ENCODE peak calls at places on chromosomes 1 and 21, in eight cellular contexts. S is OCI-LY7, D is cardiac muscle cell, V is neural progenitor cell, W is SJSA1, U is BE2C, G is sigmoid colon, O is HAP-1. Z is an unnamed sample. For H3K4me1, the result is how much of the 10 kb centered on the place peaks cover.

GRCh38 chr1:115794976-115795375 is 26.5 kb upstream of the CASQ2 start:
- DNase-seq in W (no peak), S (no peak), O (no peak), V (no peak), D (no peak), U (no peak), G (no peak), Z (no peak)

GRCh38 chr21:37870229-37870628 is 46.0 kb downstream of the KCNJ6 start:
- DNase-seq in V (no peak), G (no peak), D (no peak), W (no peak), O (no peak), S (no peak), U (no peak), Z (no peak)

GRCh38 chr1:65179148-65179547 is 31.1 kb downstream of the AK4 start:
- DNase-seq in S (no peak), G (no peak), O (no peak), D (peak), V (no peak), W (no peak), U (no peak), Z (no peak)

GRCh38 chr1:169874229-169874628 is 19.5 kb downstream of the SCYL3 start:
- DNase-seq in V (no peak), S (no peak), O (no peak), W (no peak), U (no peak), G (no peak), D (peak), Z (no peak)

GRCh38 chr1:159933347-159933746 is 8.0 kb upstream of the TAGLN2 start:
- DNase-seq in S (no peak), D (no peak), W (no peak), U (no peak), O (no peak), G (no peak), V (no peak), Z (no peak)

GRCh38 chr1:214632091-214632490 is 29.1 kb downstream of the CENPF start:
- DNase-seq in V (no peak), W (no peak), D (no peak), O (no peak), U (no peak), G (no peak), S (no peak), Z (peak)

GRCh38 chr1:10724052-10724494 is 72.4 kb downstream of the CASZ1 start:
- DNase-seq in D (peak), G (peak), V (no peak), O (no peak), S (no peak), W (no peak), U (no peak), Z (no peak)

GRCh38 chr1:50424045-50424939 is 1.0 kb upstream of the DMRTA2 start:
- DNase-seq in W (no peak), D (no peak), S (no peak), G (no peak), O (peak), U (no peak), V (peak), Z (no peak)

GRCh38 chr1:246003442-246003730 is 503.7 kb downstream of the SMYD3 start:
- DNase-seq in O (no peak), S (no peak), V (no peak), G (no peak), U (no peak), W (no peak), D (no peak), Z (no peak)

DNA sequence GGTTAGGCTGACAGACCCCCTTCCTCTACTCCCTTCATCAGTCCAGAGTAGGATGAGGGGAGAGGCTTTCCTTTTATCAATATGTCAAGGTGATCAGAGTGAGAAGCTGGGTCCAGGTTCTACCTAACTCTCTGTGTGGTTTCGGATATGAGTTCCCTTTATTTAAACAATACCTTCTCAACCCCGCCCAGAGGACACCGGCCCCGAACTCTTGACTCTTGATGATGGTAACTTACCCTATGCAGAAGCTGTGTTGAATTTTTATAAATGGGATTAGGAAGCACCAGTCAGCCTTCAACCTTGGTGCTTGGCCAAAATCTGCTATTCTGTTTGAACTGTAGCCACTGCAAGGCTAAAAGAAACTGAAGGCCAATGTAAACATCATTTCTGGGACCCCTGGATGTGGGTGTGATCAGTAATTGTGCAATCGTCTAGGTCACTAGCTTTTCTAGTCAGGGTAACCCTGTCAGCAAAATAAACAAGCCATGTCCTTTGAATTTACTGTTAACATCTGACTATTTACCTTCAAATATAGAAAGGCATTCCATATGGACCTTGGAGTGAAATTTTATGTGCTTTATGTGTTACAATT is 398.3 kb downstream of the SEC16B start:
- DNase-seq in D (peak), O (no peak), W (no peak), S (no peak), V (no peak), U (no peak), G (no peak), Z (no peak)
- H3K4me1 ChIP-seq in D (under half), O (under half), W (under half), S (under half), V (under half), U (under half), G (under half), Z (under half)

GRCh38 chr1:9235123-9235513 is 544 bp downstream of the H6PD start:
- DNase-seq in S (no peak), D (peak), W (peak), V (no peak), G (no peak), U (peak), O (peak), Z (no peak)
- H3K4me1 ChIP-seq in S (under half), D (under half), W (under half), V (under half), G (under half), U (under half), O (under half), Z (under half)

DNA sequence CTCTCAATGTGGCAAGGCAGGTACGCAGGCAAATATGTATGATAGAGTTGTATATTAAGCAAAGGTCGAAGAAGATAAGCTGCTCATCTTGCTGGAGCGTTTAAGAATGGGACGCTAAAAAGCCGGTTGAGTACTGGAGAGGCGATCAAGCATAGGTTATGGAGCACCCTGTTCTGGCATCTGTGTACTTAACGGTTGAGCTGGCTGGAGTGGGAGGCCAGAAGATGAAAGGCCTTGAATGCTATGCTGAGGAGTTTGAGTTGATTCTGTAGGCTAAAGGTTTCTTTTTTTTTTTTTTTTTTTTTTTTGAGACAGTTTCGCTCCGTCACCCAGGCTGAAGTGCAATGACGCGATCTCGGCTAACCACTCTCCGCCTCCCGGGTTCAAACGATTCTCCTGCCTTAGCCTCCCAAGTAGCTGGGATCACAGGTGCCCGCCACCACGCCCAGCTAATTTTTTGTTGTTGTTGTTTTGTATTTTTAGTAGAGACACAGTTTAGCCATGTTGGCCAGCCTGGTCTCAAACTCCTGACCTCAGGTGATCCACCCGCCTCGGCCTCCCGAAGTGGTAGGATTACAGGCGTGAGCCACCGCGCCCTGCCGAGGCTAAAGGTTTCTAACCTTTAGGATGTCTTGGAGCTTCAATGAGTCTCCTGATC is 849 bp upstream of the KHDC4 start:
- DNase-seq in O (no peak), S (peak), W (no peak), V (no peak), G (no peak), D (no peak), U (no peak), Z (no peak)
- H3K4me1 ChIP-seq in O (under half), S (half or more), W (under half), V (under half), G (under half), D (under half), U (under half), Z (under half)

DNA sequence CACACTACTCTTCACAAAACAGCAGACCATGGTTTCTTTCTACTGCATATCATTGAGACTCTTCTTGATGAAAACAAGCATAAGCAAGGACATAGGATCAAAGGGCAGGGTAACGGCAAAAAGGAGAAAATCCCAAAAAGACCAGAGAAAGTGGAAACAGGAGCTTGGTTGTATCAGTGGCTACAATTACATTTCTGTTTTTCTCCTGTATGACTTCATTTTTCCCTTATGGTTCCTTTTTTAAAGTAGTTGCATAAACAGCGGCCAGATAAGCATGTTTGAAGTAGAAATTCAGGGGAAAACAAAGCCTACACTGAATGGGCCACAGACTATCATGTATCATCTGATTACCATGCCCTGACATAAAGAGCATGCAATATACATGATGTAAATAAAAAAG is 4.6 kb downstream of the EGLN1 start:
- DNase-seq in V (no peak), D (peak), S (no peak), G (no peak), U (no peak), O (no peak), W (no peak), Z (no peak)
- H3K4me1 ChIP-seq in V (under half), D (half or more), S (under half), G (under half), U (under half), O (under half), W (under half), Z (under half)

DNA sequence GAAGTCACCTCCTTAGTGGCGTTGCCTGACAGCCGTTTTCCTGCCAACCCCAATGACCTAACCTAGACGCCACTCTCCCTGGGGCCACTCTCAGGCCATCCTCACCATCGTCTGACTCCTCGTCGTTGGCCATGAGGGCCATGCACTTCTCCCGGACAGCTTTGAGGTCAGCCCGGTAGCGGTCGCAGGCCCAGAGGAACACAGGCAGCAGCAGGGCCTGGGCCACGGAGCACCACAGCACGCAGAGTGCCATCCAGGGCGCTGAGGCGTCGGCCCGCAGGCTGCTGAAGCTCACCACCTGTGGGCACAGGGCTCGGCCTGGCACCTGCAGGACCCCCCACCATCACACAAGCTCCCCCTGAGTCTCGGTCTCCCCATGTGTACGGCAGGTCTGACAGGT is 7.3 kb downstream of the HES3 start:
- DNase-seq in V (no peak), D (no peak), O (no peak), U (no peak), S (no peak), W (no peak), G (no peak), Z (no peak)
- H3K4me1 ChIP-seq in V (under half), D (under half), O (under half), U (under half), S (under half), W (under half), G (under half), Z (under half)

GRCh38 chr1:201930803-201931202 is 15.5 kb downstream of the LMOD1 start:
- DNase-seq in V (no peak), W (no peak), G (no peak), U (no peak), O (no peak), D (no peak), S (no peak), Z (no peak)
- H3K4me1 ChIP-seq in V (under half), W (under half), G (under half), U (under half), O (under half), D (under half), S (under half), Z (under half)

DNA sequence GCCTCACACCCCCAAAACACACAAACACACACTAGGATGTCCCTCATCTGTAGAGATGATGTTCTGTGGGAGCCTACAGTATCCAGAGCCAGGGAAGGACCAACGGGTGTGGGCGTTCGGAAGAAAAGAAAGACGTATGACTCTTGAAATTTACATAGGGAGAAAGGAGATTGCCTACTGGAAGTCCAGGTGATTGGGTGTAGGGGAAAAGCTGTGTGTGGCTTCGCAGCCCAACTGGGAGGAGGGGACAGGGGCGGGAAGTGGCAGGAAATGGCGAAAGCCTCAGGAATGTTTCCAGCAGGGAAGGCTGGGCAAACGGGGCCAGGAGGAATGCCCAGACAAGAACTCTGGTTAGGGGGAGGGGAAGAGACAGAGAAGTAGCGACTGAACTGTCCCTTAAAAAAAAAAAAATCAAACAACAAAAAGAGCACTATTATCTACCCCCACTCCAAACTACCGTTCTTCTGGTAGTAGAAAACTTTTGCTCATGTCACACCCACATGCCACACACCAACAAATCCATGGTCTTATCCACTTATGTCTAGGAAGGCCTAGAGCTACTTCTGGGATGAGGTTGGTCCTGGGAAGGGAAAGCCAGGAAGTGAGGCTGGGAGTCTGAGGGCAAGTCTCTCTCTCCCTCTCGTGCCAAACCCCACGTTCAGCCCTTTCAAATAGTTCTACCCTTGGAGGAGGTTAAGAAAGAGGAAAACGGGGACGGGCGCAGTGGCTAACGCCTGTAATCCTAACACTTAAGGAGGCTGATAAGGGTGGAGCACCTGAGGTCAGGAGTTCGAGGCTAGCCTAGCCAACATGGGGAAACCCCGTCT is 1.8 kb upstream of the CKS1B start:
- DNase-seq in O (peak), G (peak), D (peak), W (peak), U (no peak), S (no peak), V (peak), Z (no peak)
- H3K4me1 ChIP-seq in O (under half), G (under half), D (under half), W (half or more), U (under half), S (under half), V (under half), Z (under half)